ENCODE peak calls at places on chromosomes 11 and 22, in four cellular contexts. One of them, this sample, is unnamed.

GRCh38 chr22:23161029-23161428 is 15.8 kb downstream of the RAB36 start:
- DNase-seq in SK-N-SH: no peak
- DNase-seq in PC-3: no peak
- DNase-seq in MM.1S: no peak
- DNase-seq in this sample: no peak

GRCh38 chr22:46576556-46577351 is 39.3 kb upstream of the CELSR1 start:
- DNase-seq in PC-3: peak; percentile 43
- DNase-seq in SK-N-SH: peak; percentile 95
- DNase-seq in MM.1S: peak; percentile 62
- DNase-seq in this sample: no peak

GRCh38 chr11:12110714-12111481 is 508 bp downstream of the MICAL2 start:
- DNase-seq in MM.1S: no peak
- DNase-seq in SK-N-SH: peak; percentile 50
- DNase-seq in PC-3: peak; percentile 34
- DNase-seq in this sample: no peak

GRCh38 chr11:122637538-122637937 is 18.0 kb upstream of the UBASH3B start:
- DNase-seq in MM.1S: no peak
- DNase-seq in SK-N-SH: no peak
- DNase-seq in PC-3: no peak
- DNase-seq in this sample: no peak

GRCh38 chr11:7540830-7541555 is 27.2 kb downstream of the PPFIBP2 start:
- DNase-seq in PC-3: no peak
- DNase-seq in MM.1S: no peak
- DNase-seq in SK-N-SH: no peak
- DNase-seq in this sample: no peak

GRCh38 chr22:39463277-39463676 is 6.5 kb downstream of the MGAT3 start:
- DNase-seq in SK-N-SH: no peak
- DNase-seq in PC-3: no peak
- DNase-seq in MM.1S: no peak
- DNase-seq in this sample: no peak

GRCh38 chr11:107691003-107691402 is 20.9 kb downstream of the SLN start:
- DNase-seq in MM.1S: no peak
- DNase-seq in SK-N-SH: no peak
- DNase-seq in PC-3: peak; percentile 75
- DNase-seq in this sample: no peak

GRCh38 chr22:43270314-43270908 is 72.8 kb downstream of the SCUBE1 start:
- DNase-seq in PC-3: peak; percentile 14
- DNase-seq in SK-N-SH: no peak
- DNase-seq in MM.1S: peak; percentile 96
- DNase-seq in this sample: no peak

GRCh38 chr11:114195981-114196731 is 100.0 kb upstream of the NNMT start:
- DNase-seq in SK-N-SH: no peak
- DNase-seq in PC-3: peak; percentile 61
- DNase-seq in MM.1S: no peak
- DNase-seq in this sample: no peak

GRCh38 chr22:44489026-44489425 is 9.0 kb downstream of the RTL6 start:
- DNase-seq in SK-N-SH: no peak
- DNase-seq in PC-3: no peak
- DNase-seq in MM.1S: no peak
- DNase-seq in this sample: no peak

GRCh38 chr11:15468471-15468870 is 353.7 kb downstream of the INSC start:
- DNase-seq in PC-3: no peak
- DNase-seq in MM.1S: no peak
- DNase-seq in SK-N-SH: no peak
- DNase-seq in this sample: no peak

GRCh38 chr11:113087716-113088115 is 126.5 kb downstream of the NCAM1 start:
- DNase-seq in MM.1S: no peak
- DNase-seq in PC-3: no peak
- DNase-seq in SK-N-SH: no peak
- DNase-seq in this sample: no peak

GRCh38 chr22:37472418-37473006 is 13.7 kb downstream of the MFNG start:
- DNase-seq in PC-3: peak; percentile 54
- DNase-seq in SK-N-SH: peak; percentile 75
- DNase-seq in MM.1S: no peak
- DNase-seq in this sample: no peak

GRCh38 chr22:28898233-28898629 is 14.9 kb downstream of the ZNRF3 start:
- DNase-seq in MM.1S: no peak
- DNase-seq in SK-N-SH: no peak
- DNase-seq in PC-3: no peak
- DNase-seq in this sample: no peak

GRCh38 chr11:8102965-8103364 is 22.0 kb downstream of the TUB start:
- DNase-seq in PC-3: no peak
- DNase-seq in MM.1S: no peak
- DNase-seq in SK-N-SH: no peak
- DNase-seq in this sample: no peak

GRCh38 chr11:1565173-1565903 is 6.7 kb downstream of the DUSP8 start:
- DNase-seq in SK-N-SH: no peak
- DNase-seq in MM.1S: no peak
- DNase-seq in PC-3: no peak
- DNase-seq in this sample: no peak

GRCh38 chr11:1567721-1568100 is 4.4 kb downstream of the DUSP8 start:
- DNase-seq in SK-N-SH: peak; percentile 25
- DNase-seq in PC-3: no peak
- DNase-seq in MM.1S: no peak
- DNase-seq in this sample: no peak

GRCh38 chr11:1565904-1566247 is 6.2 kb downstream of the DUSP8 start:
- DNase-seq in PC-3: no peak
- DNase-seq in MM.1S: no peak
- DNase-seq in SK-N-SH: no peak
- DNase-seq in this sample: no peak

GRCh38 chr11:1567052-1567720 is 4.9 kb downstream of the DUSP8 start:
- DNase-seq in PC-3: no peak
- DNase-seq in SK-N-SH: no peak
- DNase-seq in MM.1S: no peak
- DNase-seq in this sample: no peak

DNA sequence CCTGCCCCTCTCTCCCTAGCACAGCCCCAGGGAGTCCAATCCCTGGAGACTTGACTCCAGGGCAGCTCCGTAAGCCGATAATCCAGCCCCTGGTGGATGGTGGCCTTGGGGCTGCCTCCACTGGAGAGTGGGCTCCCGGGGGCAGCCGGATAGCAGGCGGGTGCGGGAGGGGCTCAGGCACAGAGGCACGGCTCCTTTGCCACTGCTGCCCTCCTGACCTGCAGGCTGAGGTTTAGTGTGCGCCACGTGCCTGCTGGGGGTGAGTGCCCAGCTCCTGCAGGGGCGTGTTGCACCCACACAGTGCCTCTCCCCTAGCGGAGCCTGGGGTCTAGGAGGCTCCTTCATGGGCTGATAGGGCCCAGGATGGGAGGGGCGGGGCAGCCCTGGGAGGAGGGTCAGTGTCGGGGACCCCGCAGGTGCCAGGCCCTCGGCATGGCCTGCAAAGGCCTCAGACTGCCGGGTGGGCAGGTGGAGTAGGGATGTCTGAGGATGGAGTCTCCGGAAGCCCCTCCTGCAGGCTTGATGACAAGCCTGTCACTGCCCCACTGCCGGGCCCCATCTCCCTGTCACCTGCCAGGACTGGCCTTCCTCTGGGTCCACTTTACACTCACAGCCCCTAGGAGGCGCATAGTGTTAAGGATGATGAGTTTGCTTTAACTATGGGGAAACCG is 5.6 kb downstream of the DUSP8 start:
- DNase-seq in MM.1S: no peak
- DNase-seq in PC-3: no peak
- DNase-seq in SK-N-SH: no peak
- DNase-seq in this sample: no peak
- TF ChIP-seq CTCF in MM.1S: peak; percentile 6
- TF ChIP-seq CTCF in PC-3: peak; percentile 48
- TF ChIP-seq CTCF in SK-N-SH: no peak
- TF ChIP-seq CTCF in this sample: no peak

DNA sequence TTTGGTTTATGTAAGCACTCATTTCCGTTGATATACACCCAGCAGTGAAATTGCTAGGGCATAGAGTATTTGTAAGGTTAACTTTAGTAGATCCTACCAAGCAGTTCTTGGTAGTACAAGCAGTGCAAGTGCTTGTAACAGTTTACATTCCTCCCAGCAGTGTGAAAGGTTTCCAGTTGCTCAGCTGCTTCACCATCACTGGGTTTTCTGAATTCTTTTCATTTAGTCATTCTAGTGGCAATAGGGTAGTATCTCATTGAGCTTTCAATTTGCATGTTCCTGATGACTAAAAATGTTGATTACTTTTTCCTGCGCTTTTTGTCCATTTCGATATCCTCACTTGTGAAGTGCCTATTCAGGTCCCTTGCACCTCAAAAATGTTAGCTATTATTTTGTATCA is 34.3 kb downstream of the ZNF202 start:
- DNase-seq in SK-N-SH: no peak
- DNase-seq in PC-3: no peak
- DNase-seq in MM.1S: no peak
- DNase-seq in this sample: no peak
- H3K9me2 ChIP-seq in SK-N-SH: no peaks in the 10 kb centered on the region
- H3K9me2 ChIP-seq in PC-3: no peaks in the 10 kb centered on the region
- H3K9me2 ChIP-seq in MM.1S: no peaks in the 10 kb centered on the region
- H3K9me2 ChIP-seq in this sample: no peaks in the 10 kb centered on the region

DNA sequence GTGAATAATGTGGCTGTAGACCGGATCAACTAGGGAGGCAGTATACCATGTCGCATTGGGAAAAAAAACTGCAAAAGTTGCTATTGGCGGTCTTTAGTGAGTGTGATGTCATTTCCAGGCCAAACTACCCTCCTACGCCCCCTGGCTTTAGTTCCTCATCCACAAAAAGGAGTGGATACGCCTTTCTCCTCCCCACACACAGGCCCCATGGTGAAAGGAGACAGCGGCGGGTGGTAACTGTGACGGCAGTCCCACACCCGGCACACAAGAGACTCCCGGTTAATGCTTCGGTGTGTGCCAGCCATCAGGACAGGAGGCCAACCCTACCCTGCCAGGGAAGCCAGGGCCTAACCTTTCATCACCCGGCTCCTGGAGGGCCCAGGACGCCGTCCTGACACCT is 11.0 kb downstream of the TP53I11 start:
- DNase-seq in MM.1S: no peak
- DNase-seq in SK-N-SH: no peak
- DNase-seq in PC-3: no peak
- DNase-seq in this sample: no peak
- TF ChIP-seq CTCF in MM.1S: no peak
- TF ChIP-seq CTCF in SK-N-SH: peak; percentile 18
- TF ChIP-seq CTCF in PC-3: peak; percentile 23
- TF ChIP-seq CTCF in this sample: no peak

GRCh38 chr22:41415554-41415953 is 31.0 kb downstream of the TOB2 start:
- DNase-seq in PC-3: no peak
- DNase-seq in MM.1S: no peak
- DNase-seq in SK-N-SH: no peak
- DNase-seq in this sample: no peak

GRCh38 chr22:41418717-41419116 is 27.9 kb downstream of the TOB2 start:
- DNase-seq in SK-N-SH: no peak
- DNase-seq in MM.1S: no peak
- DNase-seq in PC-3: no peak
- DNase-seq in this sample: no peak

DNA sequence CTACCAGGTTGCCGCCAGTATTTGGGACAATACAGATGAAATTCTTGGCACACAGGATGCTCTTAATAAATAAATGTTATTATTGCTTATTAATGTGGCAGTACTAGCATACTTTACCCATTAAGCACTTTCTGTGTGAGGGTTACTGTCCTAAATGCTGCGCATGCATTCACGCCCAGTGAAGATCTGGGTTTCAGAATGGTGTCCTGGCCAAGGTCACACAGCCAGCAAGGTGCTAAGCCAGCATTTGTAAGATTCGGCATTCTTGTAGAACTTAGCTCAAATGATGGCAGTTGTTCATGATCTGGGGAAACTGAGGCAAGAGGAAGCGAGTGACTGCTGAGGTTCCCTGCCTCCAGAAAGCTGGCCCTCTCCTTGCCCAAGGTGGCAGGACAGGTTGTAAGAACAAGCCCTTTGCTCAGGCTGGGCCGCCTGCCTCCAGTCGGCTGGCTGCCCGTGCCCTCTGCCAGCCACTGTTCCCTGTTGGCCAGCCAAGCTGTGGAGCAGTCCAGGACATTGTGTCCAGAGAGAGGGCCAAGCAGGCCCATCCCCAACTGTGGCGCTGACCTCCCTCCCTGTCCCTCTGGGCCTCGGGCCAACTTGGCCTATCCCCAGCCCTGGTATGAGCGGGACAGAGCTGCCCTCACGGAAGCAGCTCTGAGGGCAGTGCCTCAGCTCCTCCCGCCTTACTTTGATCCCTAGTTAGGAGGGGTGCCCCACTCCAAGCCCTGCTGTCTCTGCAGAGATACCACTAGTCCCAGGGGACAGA is 28.8 kb downstream of the TOB2 start:
- DNase-seq in PC-3: no peak
- DNase-seq in SK-N-SH: no peak
- DNase-seq in MM.1S: no peak
- DNase-seq in this sample: no peak
- H3K9me2 ChIP-seq in PC-3: no peaks in the 10 kb centered on the region
- H3K9me2 ChIP-seq in SK-N-SH: no peaks in the 10 kb centered on the region
- H3K9me2 ChIP-seq in MM.1S: no peaks in the 10 kb centered on the region
- H3K9me2 ChIP-seq in this sample: no peaks in the 10 kb centered on the region

GRCh38 chr11:131446657-131447056 is 76.2 kb downstream of the NTM start:
- DNase-seq in SK-N-SH: no peak
- DNase-seq in MM.1S: no peak
- DNase-seq in PC-3: no peak
- DNase-seq in this sample: no peak

GRCh38 chr11:131449391-131450019 is 79.1 kb downstream of the NTM start:
- DNase-seq in PC-3: no peak
- DNase-seq in MM.1S: no peak
- DNase-seq in SK-N-SH: no peak
- DNase-seq in this sample: no peak

GRCh38 chr11:131447898-131448297 is 77.5 kb downstream of the NTM start:
- DNase-seq in PC-3: no peak
- DNase-seq in SK-N-SH: no peak
- DNase-seq in MM.1S: no peak
- DNase-seq in this sample: no peak

GRCh38 chr11:131441398-131441797 is 71.0 kb downstream of the NTM start:
- DNase-seq in MM.1S: no peak
- DNase-seq in PC-3: no peak
- DNase-seq in SK-N-SH: peak; percentile 61
- DNase-seq in this sample: no peak

DNA sequence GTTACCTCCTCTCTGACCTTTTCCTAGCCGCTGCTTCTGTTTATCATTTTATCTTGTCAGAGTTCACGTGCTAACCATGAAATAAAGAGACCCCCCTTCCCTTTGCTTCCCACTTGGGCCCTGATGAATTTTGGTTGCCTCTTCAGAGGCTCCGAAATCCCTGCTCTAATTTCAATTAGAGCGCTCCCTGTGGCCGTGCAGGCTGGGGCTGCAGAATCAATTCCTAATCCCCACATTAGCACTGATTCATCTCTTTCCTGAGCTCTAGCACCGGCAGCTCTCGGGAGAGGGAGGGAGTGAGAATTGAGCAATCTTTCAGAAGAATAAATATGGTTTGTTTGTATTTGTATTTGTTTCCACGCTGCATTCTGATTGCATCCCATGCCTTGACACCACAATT is 76.9 kb downstream of the NTM start:
- DNase-seq in MM.1S: no peak
- DNase-seq in SK-N-SH: no peak
- DNase-seq in PC-3: no peak
- DNase-seq in this sample: no peak
- TF ChIP-seq CTCF in MM.1S: no peak
- TF ChIP-seq CTCF in SK-N-SH: no peak
- TF ChIP-seq CTCF in PC-3: no peak
- TF ChIP-seq CTCF in this sample: no peak

DNA sequence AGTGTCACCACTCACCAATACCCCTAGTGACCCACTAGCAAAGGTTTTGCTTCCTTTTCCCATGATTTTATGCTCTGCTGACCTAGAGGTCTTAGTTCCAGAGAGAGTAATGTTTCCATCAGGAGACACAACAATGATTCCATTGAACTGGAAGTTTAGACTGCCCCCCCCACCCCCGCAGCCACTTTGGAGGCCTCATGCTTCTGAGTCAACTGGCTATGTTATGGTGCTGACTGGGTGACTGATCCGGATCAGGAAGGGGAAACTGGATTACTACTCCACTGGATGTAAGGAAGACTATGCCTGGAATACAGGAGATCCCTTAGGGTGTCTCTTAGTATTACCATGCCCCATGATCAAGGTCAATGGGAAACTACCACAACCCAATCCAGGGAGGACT is 633.6 kb downstream of the OPCML start:
- DNase-seq in PC-3: no peak
- DNase-seq in SK-N-SH: no peak
- DNase-seq in MM.1S: no peak
- DNase-seq in this sample: no peak
- H3K9me2 ChIP-seq in PC-3: no peaks in the 10 kb centered on the region
- H3K9me2 ChIP-seq in SK-N-SH: no peaks in the 10 kb centered on the region
- H3K9me2 ChIP-seq in MM.1S: no peaks in the 10 kb centered on the region
- H3K9me2 ChIP-seq in this sample: no peaks in the 10 kb centered on the region